ENCODE peak calls at places on chromosome 22, in eight cellular contexts. Y is stimulated activated CD8-positive, alpha-beta memory T cell treated with anti-CD3 and anti-CD28 coated beads, Interleukin-15, amount 100 ng/mL, for 4 hours; Z is activated T-cell treated with anti-CD3 and anti-CD28 coated beads, Interleukin-2, amount 50 U/mL, for 72 hours; C is stimulated activated CD4-positive, alpha-beta T cell treated with anti-CD3 and anti-CD28 coated beads, Interleukin-15, amount 100 ng/mL, for 24 hours; E is sigmoid colon; X is psoas muscle; L is Kasumi-1; M is cardiac muscle cell. T is an unnamed sample.
A peak's percentile ranks its signal among the peaks of the same experiment; 100 is the strongest.

GRCh38 chr22:38214248-38215056 is 12.7 kb downstream of the MAFF start:
- DNase-seq in Y (no peak), Z (peak; percentile 74), C (peak; percentile 75), E (peak; percentile 83), X (peak; percentile 72), L (peak; percentile 65), M (peak; percentile 83), T (peak; percentile 79)

GRCh38 chr22:33073989-33074391 is 15.8 kb upstream of the SYN3 start:
- DNase-seq in Y (no peak), Z (no peak), C (no peak), E (no peak), X (no peak), L (no peak), M (no peak), T (no peak)

GRCh38 chr22:32309585-32310251 is 47.9 kb upstream of the RFPL3 start:
- DNase-seq in Y (no peak), Z (no peak), C (no peak), E (no peak), X (no peak), L (no peak), M (no peak), T (no peak)

GRCh38 chr22:46328797-46329196 is 6.7 kb upstream of the TRMU start:
- DNase-seq in Y (no peak), Z (no peak), C (no peak), E (no peak), X (no peak), L (no peak), M (no peak), T (no peak)

GRCh38 chr22:33917744-33918406 is 2.4 kb downstream of the LARGE1 start:
- DNase-seq in Y (no peak), Z (no peak), C (no peak), E (no peak), X (no peak), L (no peak), M (no peak), T (peak; percentile 31)

GRCh38 chr22:24134090-24134846 is 47.0 kb upstream of the SUSD2 start:
- DNase-seq in Y (peak; percentile 70), Z (peak; percentile 60), C (peak; percentile 75), E (no peak), X (no peak), L (peak; percentile 91), M (peak; percentile 34), T (no peak)

GRCh38 chr22:47168441-47168840 is 406.0 kb downstream of the TBC1D22A start:
- DNase-seq in Y (no peak), Z (no peak), C (no peak), E (peak; percentile 40), X (peak; percentile 4), L (no peak), M (no peak), T (no peak)

GRCh38 chr22:23531966-23532735 is 47.9 kb downstream of the IGLL1 start:
- DNase-seq in Y (no peak), Z (no peak), C (no peak), E (peak; percentile 46), X (no peak), L (no peak), M (no peak), T (no peak)

GRCh38 chr22:49035818-49036457 is 791.7 kb downstream of the BRD1 start:
- DNase-seq in Y (no peak), Z (no peak), C (no peak), E (peak; percentile 42), X (no peak), L (no peak), M (peak; percentile 36), T (no peak)

T was measured in cardiac fibroblast.